ENCODE peak calls at places on chromosomes 6 and 20, in nine cellular contexts. R is GM23338; D is H1; V is activated CD8-positive, alpha-beta T cell treated with anti-CD3 and anti-CD28 coated beads for 36 hours; X is natural killer cell; A is upper lobe of right lung; L is H9; W is cardiac muscle cell; G is foreskin fibroblast. H is an unnamed sample.

GRCh38 chr6:11128608-11129007 is 17.1 kb upstream of the ERVFRD-1 start:
- DNase-seq in D (peak), V (no peak), W (no peak), X (no peak), R (no peak), L (no peak), G (no peak), A (no peak), H (no peak)

GRCh38 chr6:156928126-156928525 is 150.9 kb downstream of the ARID1B start:
- DNase-seq in V (no peak), G (no peak), X (no peak), A (no peak), W (no peak), R (no peak), L (no peak), D (no peak), H (no peak)

GRCh38 chr6:8829296-8829695 is 394.0 kb upstream of the SLC35B3 start:
- DNase-seq in W (no peak), A (no peak), D (no peak), R (no peak), V (no peak), L (no peak), X (no peak), G (no peak), H (no peak)

GRCh38 chr20:58712823-58713731 is 20.5 kb downstream of the NPEPL1 start:
- DNase-seq in D (peak), L (peak), W (no peak), A (no peak), G (no peak), R (no peak), V (no peak), X (peak), H (no peak)

GRCh38 chr6:35776364-35777215 is at the start of gene CLPSL2:
- DNase-seq in X (no peak), L (peak), A (peak), W (peak), D (peak), R (peak), G (no peak), V (peak), H (no peak)

GRCh38 chr20:15339264-15339663 is 1001.9 kb upstream of the FLRT3 start:
- DNase-seq in L (no peak), A (no peak), G (no peak), X (no peak), R (no peak), W (no peak), D (no peak), V (no peak), H (peak)

GRCh38 chr20:20150241-20150640 is 97.9 kb downstream of the CFAP61 start:
- DNase-seq in L (no peak), V (no peak), X (no peak), D (no peak), R (no peak), G (no peak), A (no peak), W (no peak), H (no peak)

GRCh38 chr6:113654396-113654795 is 202.7 kb upstream of the MARCKS start:
- DNase-seq in X (no peak), G (peak), V (no peak), L (no peak), A (peak), W (no peak), R (no peak), D (no peak), H (peak)

GRCh38 chr6:617485-618100 is 39.3 kb downstream of the HUS1B start:
- DNase-seq in G (no peak), W (no peak), R (peak), V (peak), D (peak), L (peak), X (no peak), A (no peak), H (no peak)

GRCh38 chr6:24004062-24004461 is 122.0 kb upstream of the NRSN1 start:
- DNase-seq in D (no peak), L (no peak), G (no peak), R (no peak), X (no peak), V (no peak), A (no peak), W (no peak), H (peak)

GRCh38 chr6:15507746-15508145 is 155.1 kb downstream of the DTNBP1 start:
- DNase-seq in A (peak), R (no peak), D (no peak), V (no peak), X (no peak), G (no peak), W (no peak), L (no peak), H (no peak)

GRCh38 chr20:39342463-39342862 is 380.3 kb downstream of the DHX35 start:
- DNase-seq in A (no peak), V (no peak), D (no peak), W (no peak), G (no peak), L (no peak), R (no peak), X (no peak), H (no peak)

GRCh38 chr6:11139051-11139960 is 27.8 kb upstream of the ERVFRD-1 start:
- DNase-seq in W (no peak), D (no peak), X (no peak), A (no peak), L (no peak), R (no peak), G (no peak), V (peak), H (peak)

DNA sequence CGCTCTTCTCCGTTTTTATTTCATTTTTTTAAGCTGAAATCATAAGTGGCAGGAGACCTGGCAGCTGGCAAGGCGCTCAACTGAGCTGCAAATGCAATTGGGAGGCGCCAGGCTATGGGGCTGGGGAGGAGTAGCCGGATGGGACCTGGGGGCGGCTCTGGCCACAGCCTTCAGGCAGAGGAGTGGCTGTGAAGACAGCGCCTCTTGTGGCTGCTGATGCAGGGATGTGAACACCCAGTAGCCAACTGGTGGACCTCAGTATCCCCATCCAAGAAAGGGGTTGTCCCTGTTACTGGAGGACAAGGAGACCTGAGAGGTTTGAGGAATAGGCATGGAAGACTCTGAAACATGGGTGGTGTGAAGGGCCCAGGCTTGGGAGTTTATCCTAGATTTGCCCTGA is 12.6 kb downstream of the KCNK17 start:
- DNase-seq in A (no peak), D (peak), W (no peak), X (no peak), L (peak), G (no peak), V (peak), R (peak), H (peak)
- TF ChIP-seq CTCF in A (no peak), D (peak), W (peak), X (no peak), L (peak), G (peak), V (no peak), R (peak), H (peak)

DNA sequence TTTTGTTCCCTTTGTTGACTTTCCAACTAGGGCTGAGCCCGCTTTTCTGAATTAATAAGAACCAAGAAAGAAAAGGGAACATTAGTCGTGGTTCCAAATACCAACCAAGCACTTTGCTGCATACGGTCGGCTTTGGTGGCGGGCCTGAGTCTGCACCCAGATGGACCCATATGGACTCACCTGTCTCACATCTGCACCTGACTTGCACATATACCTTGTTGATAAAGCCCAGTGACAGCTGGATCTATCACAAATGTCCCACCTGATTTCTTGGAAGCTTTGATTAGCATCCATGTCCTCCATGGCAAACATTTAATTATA is 39.0 kb downstream of the TPD52L1 start:
- DNase-seq in W (no peak), G (no peak), A (no peak), R (no peak), L (no peak), V (no peak), X (no peak), D (no peak), H (no peak)
- TF ChIP-seq CTCF in W (no peak), G (no peak), A (no peak), R (no peak), L (peak), V (peak), X (peak), D (no peak), H (no peak)

GRCh38 chr6:89638320-89639195 is at the start of gene LYRM2:
- DNase-seq in R (peak), V (peak), D (peak), L (peak), W (peak), X (peak), A (peak), G (peak), H (peak)
- TF ChIP-seq CTCF in R (no peak), V (no peak), D (no peak), L (no peak), W (no peak), X (no peak), A (peak), G (no peak), H (no peak)

GRCh38 chr20:37615507-37616425 is 78.1 kb upstream of the CTNNBL1 start:
- DNase-seq in D (peak), W (peak), L (peak), X (peak), R (peak), G (peak), A (no peak), V (peak), H (peak)
- TF ChIP-seq CTCF in D (no peak), W (peak), L (peak), X (peak), R (peak), G (peak), A (peak), V (peak), H (peak)

GRCh38 chr6:169774347-169774746 is 22.9 kb downstream of the ERMARD start:
- DNase-seq in L (no peak), X (no peak), V (no peak), W (no peak), D (no peak), A (no peak), R (peak), G (no peak), H (no peak)
- TF ChIP-seq CTCF in L (no peak), X (no peak), V (no peak), W (no peak), D (no peak), A (no peak), R (no peak), G (no peak), H (no peak)

GRCh38 chr6:167842457-167842856 is 15.7 kb downstream of the AFDN start:
- DNase-seq in A (no peak), X (no peak), G (no peak), D (no peak), L (no peak), W (no peak), R (no peak), V (no peak), H (no peak)
- TF ChIP-seq CTCF in A (no peak), X (no peak), G (no peak), D (no peak), L (no peak), W (no peak), R (no peak), V (no peak), H (no peak)

GRCh38 chr6:135759831-135760230 is 91.7 kb upstream of the PDE7B start:
- DNase-seq in X (no peak), W (no peak), L (no peak), A (no peak), D (no peak), V (peak), R (peak), G (no peak), H (no peak)
- TF ChIP-seq CTCF in X (no peak), W (peak), L (peak), A (no peak), D (no peak), V (no peak), R (peak), G (peak), H (no peak)

DNA sequence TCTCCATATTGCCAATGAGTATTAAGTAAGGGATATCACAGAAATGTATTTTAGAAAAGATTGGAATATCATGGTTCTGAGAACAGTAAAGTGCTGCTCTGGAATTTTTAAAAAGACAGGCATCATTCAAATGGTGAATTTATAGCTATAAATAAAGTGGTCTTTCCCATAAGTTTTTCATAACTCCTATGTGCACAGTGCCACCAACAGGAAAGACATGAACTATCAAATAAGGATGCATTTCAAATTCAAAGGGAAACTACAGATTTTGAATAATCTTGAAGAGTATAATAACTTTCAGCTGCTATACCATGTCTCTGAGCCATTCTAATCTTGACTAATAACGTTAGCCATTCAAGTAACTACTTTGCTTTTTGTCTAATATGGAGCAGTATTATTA is 456.8 kb upstream of the GJE1 start:
- DNase-seq in A (no peak), V (no peak), G (no peak), R (no peak), D (no peak), W (no peak), L (no peak), X (no peak), H (peak)
- TF ChIP-seq CTCF in A (peak), V (peak), G (peak), R (no peak), D (no peak), W (peak), L (no peak), X (no peak), H (peak)

GRCh38 chr6:3228791-3229565 is 1.5 kb upstream of the TUBB2B start:
- DNase-seq in A (peak), R (peak), L (peak), X (peak), W (peak), D (peak), G (no peak), V (peak), H (no peak)
- TF ChIP-seq CTCF in A (no peak), R (no peak), L (no peak), X (no peak), W (no peak), D (no peak), G (no peak), V (no peak), H (no peak)

H was measured in MCF 10A.